ENCODE peak calls at places on chromosomes 13 and 19, in eight cellular contexts. C, A, E, R, X, T, B and V are unnamed samples.

GRCh38 chr19:656751-657559 is 6.1 kb downstream of the RNF126 start:
- DNase-seq in C (no peak), B (no peak), X (no peak), E (no peak), A (no peak), R (no peak), T (no peak), V (no peak)

GRCh38 chr19:1055028-1055425 is 11.9 kb upstream of the ARHGAP45 start:
- DNase-seq in T (no peak), E (no peak), B (no peak), R (no peak), A (no peak), X (no peak), C (no peak), V (no peak)

GRCh38 chr19:15934332-15935078 is at the start of gene CYP4F11:
- DNase-seq in B (peak), E (peak), X (no peak), R (peak), A (no peak), C (no peak), T (no peak), V (no peak)

GRCh38 chr19:19026299-19026971 is 6.9 kb downstream of the SUGP2 start:
- DNase-seq in C (no peak), X (no peak), A (no peak), R (peak), B (no peak), T (no peak), E (no peak), V (no peak)

GRCh38 chr19:48415395-48415794 is 21.9 kb downstream of the GRIN2D start:
- DNase-seq in R (peak), C (peak), E (peak), B (peak), X (peak), A (no peak), T (peak), V (peak)

GRCh38 chr13:100454876-100455275 is 133.7 kb downstream of the GGACT start:
- DNase-seq in E (peak), T (no peak), A (no peak), X (peak), R (no peak), B (no peak), C (no peak), V (no peak)

GRCh38 chr13:80590551-80590950 is 249.6 kb upstream of the SPRY2 start:
- DNase-seq in C (no peak), X (no peak), T (no peak), A (no peak), B (no peak), R (no peak), E (no peak), V (no peak)

GRCh38 chr13:101204270-101205011 is 211.9 kb downstream of the NALCN start:
- DNase-seq in T (no peak), A (no peak), C (no peak), E (no peak), B (no peak), R (no peak), X (peak), V (no peak)

GRCh38 chr19:51365211-51366049 is 758 bp downstream of the ETFB start:
- DNase-seq in B (no peak), A (no peak), X (peak), T (no peak), R (peak), C (no peak), E (peak), V (no peak)

GRCh38 chr19:2260341-2260751 is 4.1 kb upstream of the JSRP1 start:
- DNase-seq in R (no peak), B (peak), A (no peak), T (no peak), C (no peak), X (peak), E (peak), V (no peak)

GRCh38 chr19:33905937-33906577 is 109.4 kb downstream of the KCTD15 start:
- DNase-seq in B (no peak), A (no peak), E (no peak), R (peak), T (peak), C (peak), X (peak), V (peak)

GRCh38 chr19:41626278-41626677 is 596 bp downstream of the CEACAM4 start:
- DNase-seq in E (no peak), T (no peak), A (no peak), X (no peak), R (no peak), C (no peak), B (no peak), V (no peak)

GRCh38 chr13:25901460-25902376 is 150.1 kb downstream of the SHISA2 start:
- DNase-seq in R (no peak), A (no peak), E (peak), T (no peak), X (peak), B (peak), C (no peak), V (no peak)

GRCh38 chr13:106532111-106532929 is 3.1 kb downstream of the EFNB2 start:
- DNase-seq in X (peak), T (no peak), B (no peak), C (no peak), R (no peak), E (no peak), A (no peak), V (no peak)

GRCh38 chr19:14817052-14817451 is 17.9 kb downstream of the OR7A5 start:
- DNase-seq in E (no peak), B (no peak), A (no peak), C (no peak), R (no peak), X (no peak), T (no peak), V (no peak)

GRCh38 chr19:2634228-2634951 is 68.1 kb downstream of the GNG7 start:
- DNase-seq in X (no peak), A (no peak), T (no peak), E (no peak), R (peak), B (peak), C (no peak), V (peak)

GRCh38 chr19:56141416-56141992 is 417 bp downstream of the ZNF444 start:
- DNase-seq in T (no peak), R (no peak), A (no peak), C (no peak), E (no peak), B (no peak), X (no peak), V (no peak)

GRCh38 chr13:110109910-110110309 is 197.0 kb downstream of the COL4A1 start:
- DNase-seq in E (no peak), C (no peak), X (peak), T (no peak), B (no peak), R (peak), A (no peak), V (peak)

GRCh38 chr13:58239774-58240268 is 608.3 kb downstream of the PCDH17 start:
- DNase-seq in C (no peak), E (no peak), R (no peak), X (no peak), T (no peak), A (no peak), B (no peak), V (no peak)